ENCODE peak calls at places on chromosomes 4 and X, in nine cellular contexts. X, J, H, M, D, S, G, F and R are unnamed samples.
A peak's percentile ranks its signal among the peaks of the same experiment; 100 is the strongest.

GRCh38 chrX:21581479-21581878 is 76.7 kb downstream of the KLHL34 start:
- DNase-seq in X (no peak), J (no peak), H (no peak), M (no peak), D (no peak), S (no peak), G (no peak), F (no peak), R (no peak)

GRCh38 chr4:2256156-2256731 is 5.7 kb downstream of the MXD4 start:
- DNase-seq in X (peak; percentile 28), J (no peak), H (peak; percentile 60), M (no peak), D (no peak), S (no peak), G (no peak), F (peak; percentile 65), R (peak; percentile 74)

GRCh38 chrX:20530319-20530979 is 263.7 kb upstream of the RPS6KA3 start:
- DNase-seq in X (peak; percentile 56), J (peak; percentile 29), H (no peak), M (no peak), D (peak; percentile 51), S (peak; percentile 50), G (no peak), F (no peak), R (no peak)

GRCh38 chr4:6153874-6154273 is 46.5 kb downstream of the JAKMIP1 start:
- DNase-seq in X (no peak), J (no peak), H (no peak), M (no peak), D (no peak), S (no peak), G (no peak), F (no peak), R (no peak)

GRCh38 chr4:17220816-17221215 is 291.1 kb downstream of the QDPR start:
- DNase-seq in X (no peak), J (no peak), H (no peak), M (no peak), D (no peak), S (no peak), G (no peak), F (no peak), R (no peak)

GRCh38 chr4:23903859-23904438 is 14.1 kb upstream of the PPARGC1A start:
- DNase-seq in X (no peak), J (no peak), H (no peak), M (no peak), D (no peak), S (no peak), G (no peak), F (peak; percentile 26), R (no peak)

GRCh38 chr4:3409571-3410091 is 32.1 kb upstream of the HGFAC start:
- DNase-seq in X (peak; percentile 19), J (no peak), H (no peak), M (no peak), D (no peak), S (no peak), G (no peak), F (peak; percentile 15), R (peak; percentile 50)

GRCh38 chr4:169846396-169846795 is 88.7 kb upstream of the HPF1 start:
- DNase-seq in X (no peak), J (no peak), H (no peak), M (no peak), D (no peak), S (no peak), G (no peak), F (no peak), R (no peak)

GRCh38 chr4:66575024-66575696 is 904.9 kb upstream of the EPHA5 start:
- DNase-seq in X (no peak), J (no peak), H (no peak), M (peak; percentile 46), D (no peak), S (no peak), G (no peak), F (no peak), R (no peak)

GRCh38 chrX:80765226-80765625 is 44.5 kb downstream of the BRWD3 start:
- DNase-seq in X (no peak), J (no peak), H (no peak), M (no peak), D (no peak), S (peak; percentile 5), G (no peak), F (no peak), R (no peak)

GRCh38 chr4:32985256-32985655 is 2265.1 kb downstream of the PCDH7 start:
- DNase-seq in X (no peak), J (no peak), H (no peak), M (no peak), D (no peak), S (no peak), G (no peak), F (no peak), R (no peak)

GRCh38 chr4:101355767-101356702 is 8.7 kb upstream of the PPP3CA start:
- DNase-seq in X (no peak), J (no peak), H (no peak), M (peak; percentile 21), D (no peak), S (no peak), G (no peak), F (no peak), R (no peak)

GRCh38 chr4:123520376-123520775 is 123.8 kb downstream of the SPRY1 start:
- DNase-seq in X (no peak), J (no peak), H (no peak), M (no peak), D (no peak), S (no peak), G (no peak), F (no peak), R (no peak)

GRCh38 chrX:19810809-19811208 is 76.6 kb downstream of the SH3KBP1 start:
- DNase-seq in X (no peak), J (no peak), H (no peak), M (no peak), D (no peak), S (no peak), G (no peak), F (no peak), R (no peak)

GRCh38 chrX:2960861-2961515 is 31.8 kb upstream of the ARSD start:
- DNase-seq in X (no peak), J (no peak), H (no peak), M (no peak), D (no peak), S (no peak), G (no peak), F (no peak), R (no peak)

GRCh38 chrX:11597479-11597878 is 68.2 kb downstream of the ARHGAP6 start:
- DNase-seq in X (no peak), J (no peak), H (no peak), M (no peak), D (no peak), S (no peak), G (no peak), F (no peak), R (no peak)

GRCh38 chrX:13094374-13094773 is 50.0 kb upstream of the FAM9C start:
- DNase-seq in X (no peak), J (no peak), H (no peak), M (no peak), D (no peak), S (no peak), G (no peak), F (no peak), R (no peak)

GRCh38 chr4:71549516-71550160 is 210.8 kb downstream of the SLC4A4 start:
- DNase-seq in X (no peak), J (no peak), H (no peak), M (no peak), D (no peak), S (no peak), G (no peak), F (no peak), R (no peak)

GRCh38 chr4:86594559-86595425 is 677 bp downstream of the PTPN13 start:
- DNase-seq in X (peak; percentile 41), J (no peak), H (peak; percentile 34), M (no peak), D (no peak), S (peak; percentile 5), G (no peak), F (peak; percentile 29), R (peak; percentile 75)